ENCODE peak calls at places on chromosomes 13 and 19, in seven cellular contexts. V is AG04449, K is foreskin keratinocyte, A is OCI-LY7, M is AG10803, L is Caco-2, B is RWPE2. X is an unnamed sample.

GRCh38 chr19:55688422-55689218 is 13.6 kb downstream of the EPN1 start:
- DNase-seq in V (no peak), K (no peak), A (no peak), M (no peak), L (peak; percentile 91), B (peak; percentile 64), X (no peak)

GRCh38 chr19:11373166-11373884 is 1.1 kb upstream of the SWSAP1 start:
- DNase-seq in V (no peak), K (no peak), A (no peak), M (peak; percentile 6), L (no peak), B (no peak), X (no peak)

GRCh38 chr13:80010846-80011245 is 330.1 kb downstream of the SPRY2 start:
- DNase-seq in V (no peak), K (no peak), A (no peak), M (no peak), L (no peak), B (no peak), X (no peak)

GRCh38 chr13:20129076-20129475 is 31.8 kb downstream of the GJA3 start:
- DNase-seq in V (no peak), K (no peak), A (no peak), M (no peak), L (peak; percentile 18), B (no peak), X (no peak)

GRCh38 chr19:18020212-18021067 is 12.5 kb downstream of the ARRDC2 start:
- DNase-seq in V (no peak), K (no peak), A (no peak), M (peak; percentile 45), L (no peak), B (no peak), X (peak; percentile 29)

GRCh38 chr13:101565327-101565726 is 112.9 kb downstream of the ITGBL1 start:
- DNase-seq in V (no peak), K (no peak), A (no peak), M (no peak), L (no peak), B (no peak), X (no peak)

GRCh38 chr13:21673592-21674270 is 2.9 kb downstream of the FGF9 start:
- DNase-seq in V (no peak), K (no peak), A (peak; percentile 79), M (no peak), L (no peak), B (no peak), X (peak; percentile 76)

GRCh38 chr13:45833663-45834062 is 17.9 kb downstream of the SIAH3 start:
- DNase-seq in V (no peak), K (no peak), A (no peak), M (peak; percentile 67), L (no peak), B (no peak), X (no peak)

GRCh38 chr13:101424381-101425155 is 8.3 kb upstream of the NALCN start:
- DNase-seq in V (no peak), K (no peak), A (no peak), M (no peak), L (no peak), B (no peak), X (no peak)

GRCh38 chr13:114032121-114032799 is 58.4 kb upstream of the C13orf46 start:
- DNase-seq in V (no peak), K (no peak), A (no peak), M (peak; percentile 78), L (no peak), B (no peak), X (no peak)

DNA sequence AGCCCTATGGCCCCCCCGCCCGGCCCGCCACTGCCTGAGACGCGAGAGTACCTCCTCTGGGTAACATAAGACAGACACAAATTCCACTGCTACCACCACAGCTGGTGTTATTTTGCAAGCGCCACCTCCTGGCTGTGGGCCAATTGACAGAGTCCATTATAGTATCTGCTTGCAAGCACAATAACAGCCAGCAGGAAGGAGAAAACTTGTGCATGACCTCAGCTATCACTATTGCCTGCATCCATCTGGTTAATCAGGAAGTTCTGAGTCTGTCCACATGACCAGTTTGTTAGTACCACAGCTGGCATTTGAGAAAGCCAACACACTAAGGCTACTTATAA is 25.3 kb upstream of the OR10H2 start:
- DNase-seq in V (peak; percentile 2), K (peak; percentile 68), A (peak; percentile 45), M (peak; percentile 57), L (no peak), B (no peak), X (no peak)
- TF ChIP-seq CTCF in V (no peak), K (no peak), A (peak; percentile 64), M (no peak), L (peak; percentile 46), B (no peak), X (no peak)

DNA sequence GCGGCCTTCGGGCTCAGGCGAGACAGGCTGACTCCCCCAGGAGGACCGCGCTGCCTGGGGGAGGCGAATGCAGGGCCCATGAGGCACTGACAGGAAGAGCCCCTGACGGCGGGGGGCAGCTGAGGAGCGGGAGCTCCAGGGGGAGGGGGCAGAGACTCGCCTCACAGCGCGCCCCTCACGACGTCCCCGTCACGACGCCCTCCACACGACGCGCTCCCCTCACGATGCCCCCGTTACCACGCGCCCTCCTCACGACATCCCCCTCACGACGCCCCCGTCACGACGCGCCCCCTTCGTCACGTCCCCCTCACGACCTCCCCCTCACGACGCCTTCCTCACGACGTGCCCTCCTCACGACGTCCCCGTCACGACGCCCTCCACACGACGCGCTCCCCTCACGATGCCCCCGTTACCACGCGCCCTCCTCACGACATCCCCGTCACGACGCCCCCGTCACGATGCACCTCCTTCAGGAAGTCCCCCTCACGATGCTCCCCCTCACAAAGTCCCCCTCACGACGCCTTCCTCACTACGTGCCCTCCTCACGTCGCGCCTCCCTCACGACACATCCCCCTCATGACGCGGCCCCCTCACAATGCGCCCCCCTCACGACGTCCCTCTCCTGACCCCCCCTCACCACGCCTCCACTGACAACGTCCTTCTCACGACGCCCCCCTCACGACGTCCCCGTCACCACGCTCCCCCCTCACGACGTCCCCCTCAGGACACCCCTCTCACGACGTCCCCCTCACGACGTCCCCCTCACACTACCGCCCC is 99.6 kb downstream of the ING1 start:
- DNase-seq in V (no peak), K (no peak), A (no peak), M (no peak), L (no peak), B (no peak), X (no peak)
- TF ChIP-seq CTCF in V (no peak), K (no peak), A (no peak), M (no peak), L (no peak), B (no peak), X (no peak)

DNA sequence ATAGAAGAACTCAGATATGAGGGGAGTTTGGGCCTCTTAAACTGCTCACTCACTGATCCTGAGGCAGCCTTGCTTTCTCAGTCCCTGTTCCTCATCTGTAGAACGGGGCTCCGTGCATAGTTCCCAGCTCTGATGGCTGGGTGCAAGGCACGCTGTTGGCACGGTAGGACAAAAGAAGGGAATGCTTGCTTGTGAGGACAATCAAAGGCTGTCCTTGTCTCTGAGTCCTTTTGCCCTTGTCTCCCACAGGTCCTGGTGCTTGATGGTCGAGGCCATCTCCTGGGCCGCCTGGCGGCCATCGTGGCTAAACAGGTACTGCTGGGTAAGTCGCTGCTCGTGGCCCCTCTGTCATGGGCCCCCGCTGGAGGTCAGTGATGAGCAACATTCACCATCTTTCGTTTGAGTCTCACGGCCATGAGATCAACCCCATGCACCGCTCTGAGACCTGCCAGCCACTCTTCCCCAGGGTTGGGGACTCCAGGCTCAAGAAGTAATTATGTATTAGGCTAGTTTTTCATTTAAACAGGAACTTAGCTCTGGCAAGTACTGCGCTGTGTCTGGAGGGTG is 2.3 kb downstream of the RPL13A start:
- DNase-seq in V (no peak), K (no peak), A (peak; percentile 78), M (no peak), L (no peak), B (no peak), X (no peak)
- TF ChIP-seq CTCF in V (no peak), K (peak; percentile 30), A (peak; percentile 78), M (no peak), L (no peak), B (peak; percentile 41), X (peak; percentile 25)

GRCh38 chr19:9645466-9645865 is 24.4 kb upstream of the ZNF561 start:
- DNase-seq in V (no peak), K (no peak), A (peak; percentile 8), M (no peak), L (no peak), B (no peak), X (no peak)
- TF ChIP-seq CTCF in V (no peak), K (peak; percentile 18), A (no peak), M (no peak), L (no peak), B (no peak), X (no peak)

GRCh38 chr19:38544569-38545315 is 73.0 kb downstream of the MAP4K1 start:
- DNase-seq in V (peak; percentile 7), K (no peak), A (peak; percentile 89), M (no peak), L (no peak), B (no peak), X (no peak)
- TF ChIP-seq CTCF in V (peak; percentile 15), K (no peak), A (peak; percentile 89), M (no peak), L (no peak), B (peak; percentile 67), X (no peak)

GRCh38 chr19:14577264-14577663 is 5.4 kb upstream of the NDUFB7 start:
- DNase-seq in V (no peak), K (no peak), A (peak; percentile 82), M (no peak), L (no peak), B (no peak), X (no peak)

GRCh38 chr19:14577885-14578427 is 4.9 kb upstream of the CLEC17A start:
- DNase-seq in V (no peak), K (no peak), A (peak; percentile 88), M (no peak), L (no peak), B (no peak), X (no peak)

GRCh38 chr19:14576363-14576762 is 4.5 kb upstream of the NDUFB7 start:
- DNase-seq in V (no peak), K (no peak), A (peak; percentile 59), M (no peak), L (no peak), B (no peak), X (no peak)

GRCh38 chr19:14582894-14583340 is at the start of gene CLEC17A:
- DNase-seq in V (no peak), K (no peak), A (peak; percentile 96), M (no peak), L (no peak), B (no peak), X (peak; percentile 71)

DNA sequence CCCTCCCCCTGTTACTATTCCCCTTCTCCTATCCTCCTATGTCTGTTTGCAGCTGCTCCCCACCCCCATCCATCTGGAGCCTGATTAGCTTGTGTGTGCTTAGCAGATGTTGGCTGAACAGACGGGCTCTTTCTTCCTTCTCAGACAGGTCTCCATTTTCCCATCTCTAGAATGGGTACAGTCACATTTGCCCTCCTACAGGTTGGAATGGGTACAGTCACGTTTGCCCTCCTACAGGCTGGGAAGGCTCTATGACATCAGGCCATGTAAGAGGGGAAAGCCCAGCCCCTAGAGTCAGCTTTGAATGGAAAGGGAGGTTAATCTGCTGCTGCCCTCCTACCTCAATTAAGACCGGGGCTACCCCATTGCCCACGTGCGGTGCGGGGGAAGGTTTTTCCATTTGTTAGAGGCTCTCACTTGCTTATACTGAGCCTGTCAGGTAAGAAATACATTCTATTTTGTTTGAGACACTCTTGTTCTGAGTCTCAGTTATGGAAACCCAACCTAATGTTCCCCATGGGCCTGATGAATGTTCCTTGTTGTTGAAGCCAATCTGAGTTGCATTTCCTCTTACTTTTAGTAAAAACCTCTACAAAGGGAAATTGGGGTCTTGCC is 2.2 kb upstream of the CLEC17A start:
- DNase-seq in V (no peak), K (no peak), A (peak; percentile 44), M (no peak), L (no peak), B (no peak), X (peak; percentile 55)
- TF ChIP-seq CTCF in V (no peak), K (no peak), A (peak; percentile 34), M (no peak), L (no peak), B (no peak), X (no peak)

GRCh38 chr19:7868671-7869452 is 5.3 kb downstream of the PRR36 start:
- DNase-seq in V (no peak), K (no peak), A (peak; percentile 92), M (peak; percentile 34), L (peak; percentile 94), B (peak; percentile 83), X (peak; percentile 92)
- TF ChIP-seq CTCF in V (peak; percentile 73), K (peak; percentile 94), A (peak; percentile 81), M (peak; percentile 34), L (peak; percentile 53), B (peak; percentile 89), X (peak; percentile 97)

X was measured in GM13976.